ENCODE peak calls at places on chromosomes 16 and 17, in nine cellular contexts. G is heart left ventricle, C is transverse colon, B is esophagus muscularis mucosa, O is breast epithelium, V is A549, I is stomach, H is sigmoid colon, R is IMR-90. M is an unnamed sample.

GRCh38 chr16:51877686-51878085 is 669.3 kb downstream of the TOX3 start:
- DNase-seq in B (no peak), I (no peak), C (no peak), V (no peak), H (no peak), G (no peak), O (no peak), R (no peak), M (no peak)

GRCh38 chr16:54374136-54374535 is 87.5 kb upstream of the IRX3 start:
- DNase-seq in O (no peak), V (no peak), I (no peak), H (no peak), B (no peak), C (no peak), R (peak; percentile 10), G (no peak), M (no peak)

GRCh38 chr16:47416869-47417268 is 44.0 kb downstream of the ITFG1 start:
- DNase-seq in R (no peak), V (no peak), H (no peak), G (no peak), I (no peak), C (no peak), B (no peak), O (no peak), M (no peak)

GRCh38 chr17:48804936-48805411 is 12.1 kb downstream of the TTLL6 start:
- DNase-seq in R (peak; percentile 37), V (peak; percentile 96), O (peak; percentile 63), G (no peak), B (no peak), C (peak; percentile 76), I (peak; percentile 67), H (peak; percentile 74), M (no peak)

GRCh38 chr17:251531-251930 is 70.1 kb upstream of the DOC2B start:
- DNase-seq in I (no peak), B (no peak), V (no peak), C (peak; percentile 3), R (no peak), O (peak; percentile 33), H (peak; percentile 61), G (no peak), M (peak; percentile 8)

GRCh38 chr17:78992542-78993212 is 13.0 kb upstream of the LGALS3BP start:
- DNase-seq in O (peak; percentile 28), I (peak; percentile 27), G (no peak), H (peak; percentile 38), R (no peak), B (no peak), C (peak; percentile 6), V (no peak), M (no peak)

GRCh38 chr16:26547681-26548080 is 519.0 kb upstream of the C16orf82 start:
- DNase-seq in I (no peak), G (no peak), V (no peak), H (no peak), O (no peak), B (no peak), R (no peak), C (no peak), M (no peak)

GRCh38 chr17:600576-601301 is 113.9 kb downstream of the VPS53 start:
- DNase-seq in O (no peak), R (peak; percentile 43), C (peak; percentile 18), V (no peak), H (peak; percentile 87), I (no peak), B (no peak), G (no peak), M (no peak)

GRCh38 chr16:56347670-56348069 is 77.7 kb downstream of the AMFR start:
- DNase-seq in G (no peak), I (no peak), O (no peak), C (no peak), H (no peak), B (no peak), V (no peak), R (no peak), M (no peak)

GRCh38 chr17:41777157-41777578 is 9.3 kb downstream of the JUP start:
- DNase-seq in O (no peak), V (peak; percentile 77), R (no peak), I (peak; percentile 37), H (peak; percentile 72), C (peak; percentile 41), G (peak; percentile 80), B (no peak), M (no peak)

GRCh38 chr17:29572691-29573557 is 4.4 kb downstream of the TP53I13 start:
- DNase-seq in G (peak; percentile 83), O (peak; percentile 49), I (peak; percentile 52), R (peak; percentile 56), C (peak; percentile 53), V (no peak), H (peak; percentile 74), B (no peak), M (peak; percentile 94)

GRCh38 chr16:86931410-86931941 is 353.1 kb downstream of the FOXL1 start:
- DNase-seq in C (no peak), G (peak; percentile 84), B (no peak), I (no peak), O (no peak), R (peak; percentile 89), H (no peak), V (no peak), M (peak; percentile 76)

GRCh38 chr16:79159650-79160049 is 440.9 kb downstream of the MAF start:
- DNase-seq in R (no peak), H (no peak), G (no peak), O (no peak), B (no peak), C (no peak), I (no peak), V (no peak), M (no peak)

GRCh38 chr17:37815516-37815915 is 70.7 kb upstream of the HNF1B start:
- DNase-seq in O (no peak), C (no peak), I (no peak), H (no peak), G (no peak), B (no peak), R (no peak), V (no peak), M (no peak)

GRCh38 chr17:64992325-64992802 is 64.2 kb downstream of the GNA13 start:
- DNase-seq in V (peak; percentile 86), C (no peak), R (peak; percentile 52), I (no peak), O (peak; percentile 69), B (no peak), G (no peak), H (no peak), M (no peak)

GRCh38 chr17:75151893-75152292 is 2.4 kb downstream of the JPT1 start:
- DNase-seq in O (no peak), R (peak; percentile 52), V (no peak), G (no peak), B (no peak), H (no peak), C (no peak), I (no peak), M (no peak)

GRCh38 chr16:5176505-5176904 is 78.9 kb upstream of the EEF2KMT start:
- DNase-seq in V (no peak), O (no peak), H (no peak), G (no peak), B (no peak), I (no peak), C (no peak), R (no peak), M (no peak)

GRCh38 chr17:48539177-48539576 is 5.7 kb downstream of the HOXB2 start:
- DNase-seq in G (no peak), V (no peak), R (peak; percentile 90), H (no peak), I (no peak), B (no peak), O (no peak), C (no peak), M (no peak)

GRCh38 chr17:82203920-82204319 is 8.7 kb downstream of the CCDC57 start:
- DNase-seq in B (no peak), R (no peak), I (no peak), V (no peak), O (no peak), C (no peak), H (no peak), G (no peak), M (peak; percentile 57)

GRCh38 chr17:80289631-80290030 is 29.0 kb downstream of the RNF213 start:
- DNase-seq in B (no peak), I (no peak), G (no peak), C (no peak), V (no peak), O (no peak), R (no peak), H (no peak), M (no peak)

GRCh38 chr17:43939886-43940285 is 2.4 kb downstream of the PPY start:
- DNase-seq in O (no peak), B (no peak), G (no peak), I (no peak), R (no peak), V (no peak), H (no peak), C (no peak), M (no peak)

GRCh38 chr16:4215106-4215505 is 26.8 kb downstream of the SRL start:
- DNase-seq in O (no peak), I (no peak), H (no peak), G (peak; percentile 66), V (no peak), R (no peak), C (no peak), B (no peak), M (no peak)

DNA sequence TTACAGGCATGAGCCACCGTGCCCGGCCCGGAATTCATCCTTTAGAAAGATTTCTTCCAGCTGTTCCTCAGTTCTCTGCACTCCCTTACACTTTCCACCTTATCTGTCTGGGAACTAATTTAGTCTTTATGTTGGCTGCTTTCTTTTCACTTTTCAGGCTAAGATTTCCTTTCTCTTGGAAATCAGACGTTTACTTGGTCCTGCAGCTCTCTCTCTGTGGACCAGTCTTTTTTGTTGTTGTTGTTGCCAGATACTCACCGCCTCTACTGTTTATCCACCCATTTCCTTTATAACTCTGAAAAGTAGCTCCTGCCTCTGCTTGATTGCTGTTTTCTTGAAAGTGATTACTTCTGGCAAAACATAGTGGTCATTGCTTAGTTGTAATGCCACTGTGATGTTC is 6.1 kb downstream of the NF1 start:
- DNase-seq in I (no peak), O (no peak), V (no peak), R (no peak), H (no peak), G (no peak), B (no peak), C (no peak), M (no peak)
- H3K4me3 ChIP-seq in I (no peak overlapping the region), O (no peak overlapping the region), V (no peak overlapping the region), R (no peak overlapping the region), H (no peak overlapping the region), G (no peak overlapping the region), B (no peak overlapping the region), C (no peak overlapping the region), M (no peak overlapping the region)

GRCh38 chr17:4130715-4131114 is 12.1 kb downstream of the ZZEF1 start:
- DNase-seq in B (no peak), H (peak; percentile 64), V (no peak), I (no peak), G (peak; percentile 44), C (peak; percentile 53), R (peak; percentile 17), O (no peak), M (no peak)
- TF ChIP-seq POLR2A in B (no peak), H (no peak), V (no peak), I (no peak), G (peak; percentile 14), C (no peak), R (no peak), O (no peak), M (no peak)

GRCh38 chr17:10771142-10771541 is 32.8 kb downstream of the TMEM238L start:
- DNase-seq in B (no peak), V (no peak), I (no peak), H (no peak), O (peak; percentile 3), R (no peak), C (no peak), G (no peak), M (no peak)
- H3K4me3 ChIP-seq in B (no peak overlapping the region), V (no peak overlapping the region), I (no peak overlapping the region), H (no peak overlapping the region), O (no peak overlapping the region), R (no peak overlapping the region), C (no peak overlapping the region), G (no peak overlapping the region), M (no peak overlapping the region)

GRCh38 chr16:58515871-58516767 is 802 bp downstream of the SETD6 start:
- DNase-seq in V (no peak), C (peak; percentile 67), I (peak; percentile 70), G (peak; percentile 53), R (no peak), O (peak; percentile 56), B (no peak), H (peak; percentile 63), M (peak; percentile 89)
- TF ChIP-seq POLR2A in V (peak; percentile 10), C (no peak), I (no peak), G (no peak), R (no peak), O (no peak), B (no peak), H (no peak), M (no peak)

M was measured in upper lobe of left lung.